ENCODE peak calls at places on chromosomes 16 and 17, in six cellular contexts. V is ovary, H is GM12878, Z is dorsolateral prefrontal cortex, U is endothelial cell of umbilical vein, P is tibial nerve. S is an unnamed sample. For H3K27me3, the result is how much of the 10 kb centered on the place peaks cover.

GRCh38 chr17:17719199-17719940 is 38.1 kb downstream of the RAI1 start:
- DNase-seq in P (no peak), Z (no peak), U (no peak), H (no peak), V (no peak), S (no peak)

GRCh38 chr16:22373662-22374310 is 633 bp downstream of the CDR2 start:
- DNase-seq in Z (no peak), P (peak), V (peak), U (peak), H (no peak), S (peak)

GRCh38 chr16:58847902-58848661 is 114.0 kb upstream of the GOT2 start:
- DNase-seq in H (no peak), P (no peak), V (no peak), Z (no peak), U (no peak), S (no peak)

GRCh38 chr16:3135120-3135715 is 389 bp downstream of the ZNF213 start:
- DNase-seq in V (no peak), P (no peak), H (no peak), Z (no peak), U (peak), S (no peak)

GRCh38 chr16:4515611-4516233 is 22.9 kb downstream of the CDIP1 start:
- DNase-seq in U (peak), P (no peak), V (no peak), H (peak), Z (no peak), S (no peak)

GRCh38 chr17:56679767-56680422 is 86.4 kb downstream of the NOG start:
- DNase-seq in H (no peak), U (no peak), Z (no peak), V (no peak), P (no peak), S (no peak)

GRCh38 chr17:54172654-54173316 is 350.1 kb downstream of the KIF2B start:
- DNase-seq in H (no peak), U (no peak), Z (no peak), P (no peak), V (no peak), S (no peak)

GRCh38 chr17:58385359-58385899 is 31.9 kb downstream of the RNF43 start:
- DNase-seq in U (no peak), Z (no peak), V (no peak), P (no peak), H (no peak), S (no peak)

GRCh38 chr17:1796800-1797199 is 32.9 kb downstream of the SMYD4 start:
- DNase-seq in H (no peak), P (no peak), Z (no peak), U (no peak), V (peak), S (peak)

GRCh38 chr17:33072421-33073175 is 81.0 kb downstream of the SPACA3 start:
- DNase-seq in V (no peak), H (no peak), P (no peak), Z (no peak), U (no peak), S (no peak)

GRCh38 chr17:20063665-20064648 is 54.8 kb downstream of the SPECC1 start:
- DNase-seq in P (peak), V (peak), H (peak), Z (no peak), U (no peak), S (peak)

GRCh38 chr16:84897911-84898377 is 78.2 kb downstream of the CRISPLD2 start:
- DNase-seq in U (no peak), V (no peak), Z (no peak), H (no peak), P (peak), S (no peak)

GRCh38 chr16:8804313-8804712 is 6.7 kb downstream of the PMM2 start:
- DNase-seq in V (no peak), H (no peak), Z (no peak), U (no peak), P (no peak), S (no peak)

GRCh38 chr16:68091604-68092261 is 6.6 kb downstream of the NFATC3 start:
- DNase-seq in H (no peak), P (no peak), V (no peak), Z (no peak), U (peak), S (no peak)

GRCh38 chr17:66812571-66812970 is 22.3 kb upstream of the CACNG5 start:
- DNase-seq in U (no peak), P (no peak), V (no peak), H (no peak), Z (no peak), S (no peak)

GRCh38 chr16:81785138-81785924 is 6.2 kb downstream of the PLCG2 start:
- DNase-seq in U (no peak), V (no peak), H (no peak), Z (no peak), P (no peak), S (no peak)

GRCh38 chr17:6456321-6456720 is 12.1 kb downstream of the PIMREG start:
- DNase-seq in H (no peak), Z (no peak), U (no peak), P (no peak), V (peak), S (no peak)

GRCh38 chr16:86405319-86405718 is 105.0 kb upstream of the FOXF1 start:
- DNase-seq in Z (no peak), V (no peak), H (no peak), P (no peak), U (peak), S (no peak)

GRCh38 chr17:66814026-66814425 is 20.9 kb upstream of the CACNG5 start:
- DNase-seq in P (no peak), Z (no peak), H (no peak), V (no peak), U (no peak), S (no peak)

GRCh38 chr16:81600275-81600674 is 155.7 kb downstream of the CMIP start:
- DNase-seq in P (no peak), H (no peak), V (no peak), U (peak), Z (no peak), S (no peak)

GRCh38 chr16:86664518-86665318 is 86.4 kb downstream of the FOXL1 start:
- DNase-seq in P (no peak), Z (no peak), U (peak), H (peak), V (no peak), S (no peak)

GRCh38 chr16:86512301-86512859 is 2.1 kb downstream of the FOXF1 start:
- DNase-seq in V (no peak), H (no peak), P (no peak), U (no peak), Z (no peak), S (no peak)

GRCh38 chr17:13003927-13004326 is 13.9 kb downstream of the ELAC2 start:
- DNase-seq in V (no peak), P (no peak), Z (no peak), U (no peak), H (no peak), S (no peak)

GRCh38 chr16:28321700-28322411 is 29.5 kb downstream of the SBK1 start:
- DNase-seq in U (peak), H (no peak), Z (no peak), V (no peak), P (no peak), S (no peak)

GRCh38 chr17:43517615-43518386 is 28.3 kb downstream of the ETV4 start:
- DNase-seq in U (peak), P (no peak), H (peak), Z (no peak), V (no peak), S (no peak)

GRCh38 chr17:28928061-28928460 is 23.3 kb downstream of the PHF12 start:
- DNase-seq in H (no peak), P (no peak), V (no peak), Z (no peak), U (no peak), S (no peak)

GRCh38 chr16:66207139-66207863 is 159.2 kb upstream of the CDH5 start:
- DNase-seq in Z (no peak), V (no peak), H (no peak), U (no peak), P (peak), S (no peak)

GRCh38 chr16:52578007-52578828 is 31.3 kb upstream of the TOX3 start:
- DNase-seq in H (no peak), P (no peak), Z (no peak), V (no peak), U (no peak), S (no peak)

GRCh38 chr16:67917140-67917851 is 14.4 kb downstream of the CTRL start:
- DNase-seq in H (no peak), Z (no peak), U (no peak), V (no peak), P (no peak), S (no peak)

GRCh38 chr17:31511583-31511982 is 120.1 kb downstream of the RAB11FIP4 start:
- DNase-seq in V (no peak), H (no peak), U (no peak), Z (peak), P (no peak), S (no peak)

GRCh38 chr17:6959700-6960099 is 36.1 kb upstream of the ALOX12 start:
- DNase-seq in H (no peak), V (no peak), U (no peak), P (no peak), Z (no peak), S (no peak)

DNA sequence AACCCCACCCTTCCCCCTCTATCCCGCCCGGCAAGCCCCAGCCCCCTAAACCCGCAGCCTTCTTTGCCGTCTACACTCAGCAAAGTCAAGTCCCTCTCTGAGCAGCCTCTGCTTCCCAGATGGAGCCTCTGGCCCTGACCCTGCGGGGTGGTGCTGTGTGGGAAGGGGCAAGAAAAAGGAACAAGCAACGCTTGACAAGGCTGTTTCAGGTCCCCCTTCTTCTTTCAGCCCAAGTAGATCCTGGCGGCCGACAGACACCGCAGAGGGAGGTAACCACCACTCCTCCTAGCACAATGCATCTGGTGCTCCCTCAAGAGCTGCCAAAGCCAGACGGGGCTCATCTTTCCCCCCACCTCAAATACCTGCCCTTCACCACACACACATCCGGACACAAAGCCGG is 178.3 kb downstream of the ENGASE start:
- DNase-seq in V (no peak), Z (no peak), H (no peak), U (no peak), P (no peak), S (no peak)
- H3K27me3 ChIP-seq in V (under half), Z (under half), H (under half), U (under half), P (under half), S (under half)

GRCh38 chr17:79812969-79813825 is 16.3 kb upstream of the CBX8 start:
- DNase-seq in P (no peak), H (no peak), Z (no peak), U (no peak), V (no peak), S (no peak)
- H3K4me3 ChIP-seq in P (no peak), H (peak), Z (peak), U (peak), V (peak), S (no peak)

GRCh38 chr16:19415918-19416317 is 1.8 kb upstream of the TMC5 start:
- DNase-seq in U (no peak), P (no peak), V (no peak), H (no peak), Z (no peak), S (no peak)

GRCh38 chr16:19411298-19411697 is 6.4 kb upstream of the TMC5 start:
- DNase-seq in Z (no peak), P (no peak), H (no peak), V (no peak), U (no peak), S (no peak)

GRCh38 chr16:19406891-19407491 is 10.7 kb upstream of the TMC5 start:
- DNase-seq in U (no peak), P (no peak), H (no peak), V (no peak), Z (no peak), S (no peak)

GRCh38 chr16:19415461-19415860 is 2.2 kb upstream of the TMC5 start:
- DNase-seq in V (no peak), P (no peak), Z (no peak), U (no peak), H (no peak), S (no peak)

DNA sequence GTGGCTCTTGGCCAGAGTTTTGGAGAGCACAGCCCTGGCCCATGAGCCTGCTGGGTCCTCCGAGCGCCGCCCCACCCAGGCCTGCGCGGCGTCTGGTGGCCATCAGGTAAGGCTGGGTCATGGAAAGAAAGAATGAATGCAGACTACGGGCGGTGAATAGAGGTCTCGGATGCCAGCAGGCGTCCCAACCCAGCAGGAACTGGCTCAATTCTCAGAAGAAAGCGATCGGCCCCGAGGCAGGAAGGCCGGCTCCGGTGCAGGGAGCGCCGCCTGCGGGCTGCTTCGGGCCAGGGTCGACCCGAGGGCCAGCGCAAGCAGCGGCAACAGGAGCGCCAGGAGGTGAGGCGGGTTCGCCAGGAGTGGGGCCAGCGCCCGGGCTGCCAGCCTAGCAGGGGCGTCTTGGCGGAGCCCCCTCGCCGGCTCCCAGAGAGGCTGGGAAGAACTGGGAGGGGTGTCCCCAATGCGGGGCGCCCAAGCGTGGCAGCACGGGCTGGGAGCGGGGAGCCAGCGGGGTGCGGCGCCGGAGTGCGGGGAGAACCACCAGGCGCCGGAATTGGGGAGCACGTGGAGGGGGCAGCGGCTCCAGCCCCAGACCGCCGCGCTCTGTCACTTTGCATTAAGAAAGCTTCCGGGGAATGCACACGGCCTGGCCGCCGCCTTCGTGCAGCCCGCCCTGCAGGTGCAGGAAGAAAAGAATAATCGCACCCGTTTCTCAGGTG is 7.1 kb upstream of the TMC5 start:
- DNase-seq in U (no peak), Z (no peak), P (no peak), V (no peak), H (no peak), S (no peak)
- TF ChIP-seq CTCF in U (no peak), Z (no peak), P (no peak), V (no peak), H (peak), S (no peak)

GRCh38 chr17:79437081-79437480 is 173.8 kb downstream of the RBFOX3 start:
- DNase-seq in V (no peak), U (no peak), H (no peak), P (no peak), Z (no peak), S (no peak)

GRCh38 chr17:79438045-79438444 is 172.8 kb downstream of the RBFOX3 start:
- DNase-seq in V (no peak), H (no peak), U (no peak), Z (no peak), P (no peak), S (no peak)

GRCh38 chr17:79439493-79439892 is 171.4 kb downstream of the RBFOX3 start:
- DNase-seq in Z (no peak), V (no peak), H (no peak), P (no peak), U (no peak), S (no peak)

GRCh38 chr17:79440251-79440650 is 170.6 kb downstream of the RBFOX3 start:
- DNase-seq in Z (no peak), P (no peak), H (no peak), U (no peak), V (no peak), S (no peak)

GRCh38 chr17:79438936-79439335 is 171.9 kb downstream of the RBFOX3 start:
- DNase-seq in U (no peak), H (no peak), V (no peak), Z (no peak), P (no peak), S (no peak)
- H3K27me3 ChIP-seq in U (under half), H (under half), V (under half), Z (under half), P (under half), S (under half)

DNA sequence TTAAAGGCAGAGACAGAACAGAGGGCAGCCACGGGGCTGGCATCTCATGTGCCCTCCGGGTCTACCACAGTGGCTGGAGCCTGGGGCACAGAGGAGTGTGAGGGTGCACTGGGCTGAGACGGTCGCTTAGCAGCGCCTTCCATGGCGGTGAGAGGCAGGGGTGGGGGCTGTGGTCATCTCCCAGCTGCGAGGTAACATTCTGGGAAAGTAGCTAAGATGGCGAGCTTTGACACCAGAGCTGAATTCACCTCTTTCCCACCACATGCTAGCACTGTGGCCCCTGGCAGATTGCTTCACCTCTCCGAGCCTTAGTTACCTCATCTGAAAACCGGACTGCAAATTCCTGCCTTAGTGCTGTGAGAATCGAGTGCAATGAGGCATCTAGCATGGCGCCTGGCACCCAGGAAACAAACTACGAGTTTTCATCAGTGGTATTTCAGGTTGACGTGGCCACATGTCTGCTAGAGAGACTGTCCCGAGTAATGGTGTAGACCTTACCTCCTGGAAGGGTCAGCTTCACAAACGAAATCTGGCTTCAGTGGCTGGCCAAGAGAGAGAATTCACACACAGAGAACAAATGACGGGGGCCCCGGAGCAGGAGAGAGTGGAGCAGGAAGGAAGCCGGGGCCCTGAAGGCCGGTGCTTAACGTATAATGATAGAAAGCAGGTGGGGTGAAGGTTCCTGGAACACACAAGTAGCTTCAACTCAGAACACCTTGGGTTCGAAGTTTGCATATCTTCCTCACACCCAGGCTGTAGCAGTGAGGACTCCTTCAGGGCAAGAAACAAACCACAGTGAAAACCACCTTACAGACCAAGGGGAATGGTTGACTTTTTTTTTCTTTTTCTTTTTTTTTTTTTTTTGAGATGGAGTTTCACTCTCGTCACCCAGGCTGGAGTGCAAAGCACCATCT is 63.9 kb upstream of the RPH3AL start:
- DNase-seq in Z (no peak), U (no peak), V (no peak), P (no peak), H (peak), S (no peak)
- H3K4me3 ChIP-seq in Z (no peak), U (no peak), V (no peak), P (no peak), H (peak), S (no peak)

DNA sequence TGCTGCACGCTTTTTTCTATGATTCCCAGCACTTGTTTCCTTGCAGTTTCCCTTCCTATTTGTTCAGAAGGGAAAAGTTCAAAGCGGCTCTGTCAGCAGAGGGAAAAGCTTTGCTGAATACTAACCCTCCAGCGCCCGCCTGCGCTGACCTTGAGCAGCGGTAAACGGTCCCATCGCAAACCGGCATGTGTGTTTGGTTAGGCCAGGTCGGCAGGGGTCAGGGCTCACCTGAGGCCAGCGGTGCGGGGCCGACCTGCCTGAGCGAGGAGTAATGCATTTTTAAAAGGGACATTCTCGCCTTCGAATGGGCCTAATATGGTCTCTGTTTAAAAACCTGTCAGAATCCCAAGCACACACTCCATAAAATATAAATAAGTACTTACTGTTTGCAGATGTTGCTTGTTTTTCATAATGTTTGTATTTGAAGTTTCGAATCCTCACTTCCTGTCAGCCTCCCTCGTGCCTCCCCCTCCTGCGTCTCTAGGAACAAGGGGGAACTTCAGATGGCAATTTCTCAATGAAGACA is 110.1 kb downstream of the IRX3 start:
- DNase-seq in V (no peak), U (no peak), P (no peak), H (no peak), Z (no peak), S (no peak)
- TF ChIP-seq CTCF in V (no peak), U (no peak), P (no peak), H (no peak), Z (no peak), S (no peak)

GRCh38 chr17:74592087-74592990 is at the start of gene CD300LD:
- DNase-seq in U (no peak), V (no peak), P (no peak), Z (no peak), H (no peak), S (no peak)
- H3K27me3 ChIP-seq in U (under half), V (under half), P (under half), Z (under half), H (under half), S (under half)